ENCODE peak calls at places on chromosomes 3 and 15, in eight cellular contexts. B is occipital lobe; E is foreskin keratinocyte; D is NCI-H1092; P is AG04449; J is neural crest cell; I is stimulated activated CD4-positive, alpha-beta T cell treated with anti-CD3 and anti-CD28 coated beads, Interleukin-1b, Interleukin-23, amount 100 ng/mL, for 4 hours; L is Calu3. S is an unnamed sample.

GRCh38 chr3:56997675-56998074 is 62.8 kb upstream of the SPATA12 start:
- DNase-seq in J (no peak), B (no peak), E (peak; percentile 29), L (no peak), I (no peak), P (no peak), D (no peak), S (no peak)

GRCh38 chr15:74608776-74609175 is 6.9 kb upstream of the CLK3 start:
- DNase-seq in P (no peak), L (no peak), D (no peak), I (no peak), J (no peak), B (no peak), E (no peak), S (no peak)

GRCh38 chr3:152400912-152401311 is 132.2 kb downstream of the MBNL1 start:
- DNase-seq in I (no peak), B (no peak), J (no peak), D (no peak), E (no peak), P (peak; percentile 77), L (no peak), S (no peak)

GRCh38 chr3:179421500-179421899 is 29.8 kb downstream of the GNB4 start:
- DNase-seq in I (no peak), E (no peak), J (no peak), B (no peak), P (no peak), D (no peak), L (no peak), S (no peak)

GRCh38 chr3:126498936-126499335 is 18.6 kb downstream of the UROC1 start:
- DNase-seq in D (no peak), J (no peak), E (no peak), B (no peak), P (no peak), L (no peak), I (no peak), S (no peak)

GRCh38 chr3:102053375-102053989 is 204.2 kb downstream of the NFKBIZ start:
- DNase-seq in L (peak; percentile 19), J (no peak), P (no peak), E (peak; percentile 93), B (no peak), I (no peak), D (no peak), S (no peak)

GRCh38 chr15:97425596-97425995 is 534.9 kb upstream of the ARRDC4 start:
- DNase-seq in L (peak; percentile 15), J (no peak), P (no peak), B (no peak), I (no peak), E (no peak), D (no peak), S (no peak)

GRCh38 chr3:186953011-186953487 is 22.7 kb downstream of the ST6GAL1 start:
- DNase-seq in B (no peak), E (peak; percentile 43), P (no peak), L (no peak), J (no peak), I (no peak), D (no peak), S (no peak)

GRCh38 chr15:31162721-31163510 is 61.4 kb upstream of the TRPM1 start:
- DNase-seq in D (no peak), E (no peak), J (no peak), P (no peak), B (no peak), I (no peak), L (no peak), S (no peak)

GRCh38 chr3:190718097-190718496 is 144.4 kb downstream of the GMNC start:
- DNase-seq in D (no peak), E (no peak), B (no peak), I (no peak), P (no peak), L (no peak), J (no peak), S (no peak)

S was measured in activated CD4-positive, alpha-beta T cell treated with anti-CD3 and anti-CD28 coated beads, Interleukin-2, amount 50 U/mL, for 24 hours.